ENCODE peak calls at places on chromosomes 6 and 20, in six cellular contexts. I is upper lobe of right lung, C is progenitor cell of endocrine pancreas, Q is mucosa of descending colon, L is GM06990, Y is cardiac muscle cell. G is an unnamed sample.

GRCh38 chr6:72963946-72964345 is 261.4 kb downstream of the KHDC1L start:
- DNase-seq in I (no peak), C (no peak), Q (no peak), L (no peak), Y (no peak), G (no peak)

GRCh38 chr6:151276112-151276745 is 36.5 kb downstream of the AKAP12 start:
- DNase-seq in I (no peak), C (no peak), Q (no peak), L (no peak), Y (no peak), G (no peak)

GRCh38 chr20:59387891-59388290 is 87.5 kb downstream of the EDN3 start:
- DNase-seq in I (no peak), C (no peak), Q (no peak), L (no peak), Y (no peak), G (no peak)

GRCh38 chr20:53387983-53388675 is 205.5 kb downstream of the ZNF217 start:
- DNase-seq in I (no peak), C (no peak), Q (no peak), L (no peak), Y (no peak), G (no peak)

GRCh38 chr6:166464418-166465400 is 82.0 kb upstream of the MPC1 start:
- DNase-seq in I (no peak), C (no peak), Q (no peak), L (no peak), Y (no peak), G (no peak)

GRCh38 chr6:27591660-27592059 is 118.8 kb upstream of the ZNF184 start:
- DNase-seq in I (no peak), C (no peak), Q (no peak), L (peak), Y (peak), G (no peak)

GRCh38 chr6:36319436-36319762 is 17.3 kb downstream of the BNIP5 start:
- DNase-seq in I (no peak), C (no peak), Q (peak), L (no peak), Y (no peak), G (no peak)

GRCh38 chr6:131353876-131354275 is 218.6 kb downstream of the AKAP7 start:
- DNase-seq in I (no peak), C (no peak), Q (no peak), L (no peak), Y (no peak), G (no peak)

GRCh38 chr20:4065405-4065841 is 50.1 kb upstream of the RNF24 start:
- DNase-seq in I (no peak), C (no peak), Q (no peak), L (no peak), Y (no peak), G (no peak)

GRCh38 chr20:9025643-9026042 is 43.2 kb upstream of the PLCB4 start:
- DNase-seq in I (no peak), C (no peak), Q (no peak), L (no peak), Y (no peak), G (no peak)

GRCh38 chr20:11726021-11726420 is 191.7 kb upstream of the BTBD3 start:
- DNase-seq in I (no peak), C (no peak), Q (no peak), L (no peak), Y (no peak), G (no peak)

GRCh38 chr6:124770131-124770530 is 192.1 kb upstream of the RNF217 start:
- DNase-seq in I (no peak), C (no peak), Q (no peak), L (no peak), Y (peak), G (no peak)

GRCh38 chr6:98821739-98822405 is 12.5 kb upstream of the POU3F2 start:
- DNase-seq in I (no peak), C (no peak), Q (no peak), L (no peak), Y (no peak), G (no peak)

GRCh38 chr20:50281831-50282591 is 91.4 kb downstream of the CEBPB start:
- DNase-seq in I (no peak), C (no peak), Q (no peak), L (no peak), Y (no peak), G (no peak)

GRCh38 chr20:61535091-61535490 is 283.0 kb downstream of the CDH4 start:
- DNase-seq in I (no peak), C (no peak), Q (no peak), L (no peak), Y (no peak), G (no peak)

GRCh38 chr20:39638671-39639070 is 676.5 kb downstream of the DHX35 start:
- DNase-seq in I (no peak), C (no peak), Q (no peak), L (no peak), Y (no peak), G (no peak)

GRCh38 chr20:24962510-24962909 is 13.4 kb downstream of the CST7 start:
- DNase-seq in I (no peak), C (no peak), Q (no peak), L (no peak), Y (no peak), G (no peak)

GRCh38 chr6:149046822-149047246 is 270.7 kb upstream of the TAB2 start:
- DNase-seq in I (no peak), C (no peak), Q (peak), L (no peak), Y (no peak), G (no peak)

GRCh38 chr6:167795874-167796667 is 30.6 kb upstream of the AFDN start:
- DNase-seq in I (no peak), C (no peak), Q (peak), L (no peak), Y (no peak), G (no peak)

GRCh38 chr6:158559895-158560786 is at the start of gene TMEM181:
- DNase-seq in I (peak), C (peak), Q (peak), L (peak), Y (peak), G (peak)

GRCh38 chr6:19691465-19692167 is 145.6 kb upstream of the ID4 start:
- DNase-seq in I (no peak), C (peak), Q (no peak), L (no peak), Y (peak), G (no peak)

GRCh38 chr6:73047801-73048200 is 177.5 kb downstream of the KHDC1L start:
- DNase-seq in I (no peak), C (no peak), Q (no peak), L (no peak), Y (no peak), G (no peak)

GRCh38 chr20:57395111-57395959 is 4.1 kb downstream of the RBM38 start:
- DNase-seq in I (peak), C (no peak), Q (no peak), L (no peak), Y (peak), G (no peak)

GRCh38 chr6:8589941-8590676 is 154.8 kb upstream of the SLC35B3 start:
- DNase-seq in I (no peak), C (no peak), Q (no peak), L (no peak), Y (peak), G (no peak)
- TF ChIP-seq CTCF in I (no peak), C (peak), Q (no peak), L (no peak), Y (no peak), G (no peak)

GRCh38 chr6:6645266-6645917 is 56.9 kb downstream of the LY86 start:
- DNase-seq in I (no peak), C (no peak), Q (no peak), L (no peak), Y (no peak), G (no peak)

GRCh38 chr6:6648659-6649343 is 60.3 kb downstream of the LY86 start:
- DNase-seq in I (no peak), C (no peak), Q (no peak), L (no peak), Y (no peak), G (no peak)

GRCh38 chr6:6649824-6650349 is 61.4 kb downstream of the LY86 start:
- DNase-seq in I (no peak), C (no peak), Q (no peak), L (no peak), Y (no peak), G (no peak)

GRCh38 chr6:6646384-6646783 is 57.9 kb downstream of the LY86 start:
- DNase-seq in I (no peak), C (no peak), Q (no peak), L (no peak), Y (no peak), G (no peak)

GRCh38 chr6:6646859-6647258 is 58.3 kb downstream of the LY86 start:
- DNase-seq in I (no peak), C (no peak), Q (no peak), L (no peak), Y (no peak), G (no peak)
- TF ChIP-seq CTCF in I (no peak), C (no peak), Q (no peak), L (peak), Y (peak), G (no peak)

DNA sequence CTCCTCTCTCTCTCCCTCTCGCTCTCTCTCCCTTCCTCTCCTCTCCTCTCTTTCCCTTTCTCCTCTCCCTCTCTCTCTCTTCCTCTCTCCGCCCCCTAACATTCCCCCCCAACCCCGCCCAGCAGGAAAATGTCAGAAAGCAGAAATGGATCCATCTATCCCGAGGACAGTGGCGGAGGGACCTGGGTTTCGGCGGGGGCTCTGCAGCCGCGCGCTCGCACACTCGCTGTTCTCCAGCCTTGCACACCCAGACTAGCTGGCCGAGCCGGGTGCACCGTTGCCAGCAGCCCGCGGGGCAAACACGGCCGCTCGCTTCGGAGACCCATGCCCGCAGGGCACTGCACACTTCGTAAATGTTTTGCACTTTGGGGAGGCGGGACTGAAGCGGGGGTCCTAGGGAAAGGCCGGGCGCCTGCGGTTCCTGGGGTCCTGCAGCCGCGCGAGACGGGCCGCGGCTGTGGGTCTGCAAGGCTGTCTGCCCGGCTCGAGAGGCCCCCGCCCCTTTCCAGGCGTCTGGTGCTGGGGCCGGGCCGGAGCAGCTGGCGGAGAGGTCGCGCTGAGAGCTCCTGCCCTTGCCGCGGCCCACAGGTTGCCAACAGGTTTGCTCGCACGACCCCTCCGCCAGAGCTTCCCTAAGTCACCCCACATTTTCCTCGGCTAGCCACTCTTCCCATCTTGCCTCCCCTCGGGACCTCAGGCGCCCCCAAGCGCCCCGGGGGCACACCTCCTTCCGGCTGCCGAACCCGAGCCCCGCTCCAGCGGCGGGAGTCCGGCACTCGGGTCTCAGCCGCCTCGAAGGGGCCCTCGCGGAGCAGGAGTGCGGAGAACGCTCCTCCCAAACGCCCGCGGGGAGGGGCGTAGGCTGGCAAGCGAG is 818 bp upstream of the MDGA1 start:
- DNase-seq in I (peak), C (peak), Q (no peak), L (peak), Y (peak), G (peak)
- TF ChIP-seq CTCF in I (no peak), C (peak), Q (no peak), L (peak), Y (no peak), G (no peak)

GRCh38 chr6:6699741-6700367 is 111.3 kb downstream of the LY86 start:
- DNase-seq in I (no peak), C (no peak), Q (peak), L (no peak), Y (peak), G (no peak)

GRCh38 chr6:6700871-6701270 is 112.4 kb downstream of the LY86 start:
- DNase-seq in I (no peak), C (no peak), Q (no peak), L (no peak), Y (no peak), G (no peak)

GRCh38 chr6:6703720-6704422 is 115.4 kb downstream of the LY86 start:
- DNase-seq in I (no peak), C (no peak), Q (peak), L (no peak), Y (no peak), G (no peak)

GRCh38 chr6:6700421-6700820 is 111.9 kb downstream of the LY86 start:
- DNase-seq in I (no peak), C (no peak), Q (no peak), L (no peak), Y (no peak), G (no peak)

DNA sequence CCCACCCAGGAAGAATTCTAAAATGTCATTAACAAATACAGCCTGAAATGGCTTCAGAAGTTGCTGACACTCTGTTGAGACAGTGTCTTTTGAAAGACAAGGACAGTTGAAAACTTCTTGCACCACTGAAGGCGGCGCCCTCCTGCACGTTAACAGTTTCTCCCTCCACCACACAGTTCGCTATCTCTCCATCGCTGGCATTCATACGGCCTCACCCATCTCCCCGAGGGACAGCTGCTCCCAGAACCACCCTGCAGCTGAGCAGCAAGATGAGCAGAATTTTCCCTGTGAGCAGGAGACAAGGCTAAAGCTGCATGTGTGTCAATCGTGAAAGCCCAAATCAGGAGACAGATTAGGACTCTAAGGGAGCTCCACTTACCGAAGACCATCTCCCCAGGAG is 113.3 kb downstream of the LY86 start:
- DNase-seq in I (no peak), C (no peak), Q (peak), L (no peak), Y (no peak), G (no peak)
- TF ChIP-seq CTCF in I (no peak), C (no peak), Q (no peak), L (no peak), Y (no peak), G (no peak)

DNA sequence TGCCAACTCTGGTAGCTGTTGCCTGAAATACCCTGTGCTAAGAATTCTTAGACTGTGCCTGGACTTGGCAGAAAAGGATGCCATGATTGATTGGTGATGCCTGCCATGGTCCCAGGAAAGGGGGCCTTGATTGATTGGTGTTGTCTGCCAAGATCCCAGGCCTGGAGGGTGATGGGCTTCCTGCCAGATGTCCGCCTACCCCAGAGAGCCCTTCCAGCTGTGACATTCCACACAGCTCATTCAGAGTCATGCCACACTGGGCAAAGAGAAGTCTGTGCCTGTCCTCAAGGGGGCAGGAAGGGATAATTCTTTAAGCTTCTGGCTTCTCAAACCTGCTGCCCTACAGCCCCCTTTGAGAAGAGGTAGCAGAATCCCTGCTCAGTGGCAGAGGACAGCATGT is 24.6 kb downstream of the RIMS4 start:
- DNase-seq in I (no peak), C (no peak), Q (no peak), L (no peak), Y (peak), G (no peak)
- TF ChIP-seq CTCF in I (no peak), C (no peak), Q (no peak), L (no peak), Y (peak), G (peak)

GRCh38 chr6:90434096-90434495 is 137.5 kb upstream of the BACH2 start:
- DNase-seq in I (no peak), C (no peak), Q (no peak), L (no peak), Y (peak), G (no peak)
- TF ChIP-seq CTCF in I (no peak), C (peak), Q (no peak), L (no peak), Y (no peak), G (no peak)

DNA sequence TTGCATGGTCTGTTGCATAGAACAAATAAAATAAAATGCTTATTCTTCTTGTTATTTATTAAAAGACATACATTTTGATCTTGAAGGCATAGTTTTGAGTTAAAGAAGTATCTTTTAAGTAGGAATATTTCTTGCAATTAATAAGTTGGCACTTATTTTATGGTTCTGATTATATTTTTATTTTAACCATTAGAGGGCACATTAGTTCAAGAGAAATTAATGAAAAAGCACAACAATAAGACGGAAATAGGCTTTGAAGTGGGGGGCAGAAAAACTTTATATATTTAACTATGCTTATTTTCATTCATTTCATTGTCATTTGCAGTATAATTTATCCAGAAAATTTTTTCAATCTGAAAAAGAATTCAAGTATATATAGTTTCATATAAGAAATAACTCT is 44.2 kb upstream of the MAP3K7 start:
- DNase-seq in I (no peak), C (no peak), Q (no peak), L (no peak), Y (no peak), G (no peak)
- TF ChIP-seq CTCF in I (no peak), C (no peak), Q (no peak), L (no peak), Y (no peak), G (no peak)

GRCh38 chr6:157238346-157238745 is 85.0 kb downstream of the TMEM242 start:
- DNase-seq in I (no peak), C (no peak), Q (no peak), L (no peak), Y (no peak), G (no peak)

GRCh38 chr6:157233686-157234085 is 89.6 kb downstream of the TMEM242 start:
- DNase-seq in I (peak), C (no peak), Q (no peak), L (no peak), Y (no peak), G (no peak)

GRCh38 chr6:157233156-157233555 is 90.2 kb downstream of the TMEM242 start:
- DNase-seq in I (no peak), C (no peak), Q (no peak), L (no peak), Y (no peak), G (no peak)

GRCh38 chr6:157236040-157236725 is 87.1 kb downstream of the TMEM242 start:
- DNase-seq in I (no peak), C (no peak), Q (no peak), L (no peak), Y (peak), G (no peak)

GRCh38 chr6:157235600-157236039 is 87.7 kb downstream of the TMEM242 start:
- DNase-seq in I (no peak), C (peak), Q (peak), L (no peak), Y (peak), G (no peak)
- TF ChIP-seq CTCF in I (peak), C (peak), Q (peak), L (peak), Y (peak), G (no peak)

GRCh38 chr20:32847964-32848363 is 10.8 kb upstream of the EFCAB8 start:
- DNase-seq in I (no peak), C (no peak), Q (no peak), L (no peak), Y (no peak), G (no peak)
- TF ChIP-seq CTCF in I (no peak), C (no peak), Q (no peak), L (no peak), Y (no peak), G (no peak)

G was measured in D721Med.